ENCODE peak calls at places on chromosomes 6 and 20, in six cellular contexts. One of them, this sample, is unnamed.

GRCh38 chr6:26205161-26205624 is 118.0 kb downstream of the HFE start:
- DNase-seq in uterus: peak; percentile 76
- DNase-seq in WTC11: peak; percentile 65
- DNase-seq in fibroblast of pulmonary artery: peak; percentile 95
- DNase-seq in tibial artery: peak; percentile 88
- DNase-seq in testis: peak; percentile 85
- DNase-seq in this sample: peak; percentile 83

GRCh38 chr6:5132741-5133140 is 47.6 kb downstream of the PPP1R3G start:
- DNase-seq in uterus: peak; percentile 71
- DNase-seq in WTC11: peak; percentile 48
- DNase-seq in fibroblast of pulmonary artery: peak; percentile 99
- DNase-seq in tibial artery: peak; percentile 71
- DNase-seq in testis: peak; percentile 81
- DNase-seq in this sample: no peak

GRCh38 chr6:15444881-15445280 is 199.0 kb downstream of the JARID2 start:
- DNase-seq in uterus: no peak
- DNase-seq in WTC11: no peak
- DNase-seq in fibroblast of pulmonary artery: no peak
- DNase-seq in tibial artery: no peak
- DNase-seq in testis: peak; percentile 39
- DNase-seq in this sample: no peak

GRCh38 chr6:105587349-105588115 is 184.7 kb upstream of the PREP start:
- DNase-seq in uterus: no peak
- DNase-seq in WTC11: no peak
- DNase-seq in fibroblast of pulmonary artery: no peak
- DNase-seq in tibial artery: no peak
- DNase-seq in testis: no peak
- DNase-seq in this sample: peak; percentile 91

GRCh38 chr6:104638841-104639290 is 220.9 kb downstream of the HACE1 start:
- DNase-seq in uterus: no peak
- DNase-seq in WTC11: no peak
- DNase-seq in fibroblast of pulmonary artery: peak; percentile 97
- DNase-seq in tibial artery: no peak
- DNase-seq in testis: no peak
- DNase-seq in this sample: no peak

GRCh38 chr20:35768731-35769664 is 2.8 kb upstream of the PHF20 start:
- DNase-seq in uterus: peak; percentile 98
- DNase-seq in WTC11: peak; percentile 74
- DNase-seq in fibroblast of pulmonary artery: peak; percentile 99
- DNase-seq in tibial artery: peak; percentile 98
- DNase-seq in testis: peak; percentile 92
- DNase-seq in this sample: peak; percentile 98

GRCh38 chr20:33947709-33948295 is 45.9 kb upstream of the RALY start:
- DNase-seq in uterus: no peak
- DNase-seq in WTC11: peak; percentile 76
- DNase-seq in fibroblast of pulmonary artery: peak; percentile 49
- DNase-seq in tibial artery: no peak
- DNase-seq in testis: peak; percentile 74
- DNase-seq in this sample: peak; percentile 51

GRCh38 chr20:37404461-37404881 is 58.5 kb downstream of the SRC start:
- DNase-seq in uterus: no peak
- DNase-seq in WTC11: no peak
- DNase-seq in fibroblast of pulmonary artery: no peak
- DNase-seq in tibial artery: no peak
- DNase-seq in testis: no peak
- DNase-seq in this sample: no peak

GRCh38 chr20:19958243-19958642 is 58.9 kb upstream of the NAA20 start:
- DNase-seq in uterus: no peak
- DNase-seq in WTC11: no peak
- DNase-seq in fibroblast of pulmonary artery: no peak
- DNase-seq in tibial artery: no peak
- DNase-seq in testis: no peak
- DNase-seq in this sample: no peak

GRCh38 chr6:48782230-48782629 is 671.2 kb upstream of the PTCHD4 start:
- DNase-seq in uterus: no peak
- DNase-seq in WTC11: no peak
- DNase-seq in fibroblast of pulmonary artery: no peak
- DNase-seq in tibial artery: no peak
- DNase-seq in testis: no peak
- DNase-seq in this sample: no peak

GRCh38 chr6:166462461-166463135 is 79.9 kb upstream of the MPC1 start:
- DNase-seq in uterus: no peak
- DNase-seq in WTC11: no peak
- DNase-seq in fibroblast of pulmonary artery: no peak
- DNase-seq in tibial artery: no peak
- DNase-seq in testis: no peak
- DNase-seq in this sample: no peak

GRCh38 chr6:142478117-142478516 is 176.3 kb downstream of the ADGRG6 start:
- DNase-seq in uterus: no peak
- DNase-seq in WTC11: no peak
- DNase-seq in fibroblast of pulmonary artery: peak; percentile 33
- DNase-seq in tibial artery: no peak
- DNase-seq in testis: no peak
- DNase-seq in this sample: peak; percentile 60

GRCh38 chr6:62286470-62286843 is 432 bp upstream of the KHDRBS2 start:
- DNase-seq in uterus: no peak
- DNase-seq in WTC11: peak; percentile 9
- DNase-seq in fibroblast of pulmonary artery: no peak
- DNase-seq in tibial artery: no peak
- DNase-seq in testis: no peak
- DNase-seq in this sample: no peak

GRCh38 chr6:80203283-80203682 is 96.8 kb downstream of the BCKDHB start:
- DNase-seq in uterus: no peak
- DNase-seq in WTC11: no peak
- DNase-seq in fibroblast of pulmonary artery: no peak
- DNase-seq in tibial artery: no peak
- DNase-seq in testis: no peak
- DNase-seq in this sample: no peak

GRCh38 chr20:278607-279571 is 11.7 kb downstream of the C20orf96 start:
- DNase-seq in uterus: peak; percentile 68
- DNase-seq in WTC11: peak; percentile 75
- DNase-seq in fibroblast of pulmonary artery: peak; percentile 54
- DNase-seq in tibial artery: peak; percentile 66
- DNase-seq in testis: peak; percentile 26
- DNase-seq in this sample: no peak

GRCh38 chr6:166514196-166514595 is 72.3 kb downstream of the RAMACL start:
- DNase-seq in uterus: no peak
- DNase-seq in WTC11: no peak
- DNase-seq in fibroblast of pulmonary artery: no peak
- DNase-seq in tibial artery: peak; percentile 59
- DNase-seq in testis: no peak
- DNase-seq in this sample: no peak

GRCh38 chr6:53107091-53107490 is 41.5 kb downstream of the GCM1 start:
- DNase-seq in uterus: no peak
- DNase-seq in WTC11: no peak
- DNase-seq in fibroblast of pulmonary artery: peak; percentile 8
- DNase-seq in tibial artery: no peak
- DNase-seq in testis: no peak
- DNase-seq in this sample: peak; percentile 80

GRCh38 chr6:108118359-108118724 is 43.8 kb upstream of the OSTM1 start:
- DNase-seq in uterus: no peak
- DNase-seq in WTC11: no peak
- DNase-seq in fibroblast of pulmonary artery: no peak
- DNase-seq in tibial artery: no peak
- DNase-seq in testis: no peak
- DNase-seq in this sample: no peak

GRCh38 chr6:5338177-5338960 is 77.1 kb downstream of the FARS2 start:
- DNase-seq in uterus: no peak
- DNase-seq in WTC11: no peak
- DNase-seq in fibroblast of pulmonary artery: no peak
- DNase-seq in tibial artery: no peak
- DNase-seq in testis: no peak
- DNase-seq in this sample: no peak

GRCh38 chr6:89566930-89567634 is 71.5 kb downstream of the LYRM2 start:
- DNase-seq in uterus: no peak
- DNase-seq in WTC11: no peak
- DNase-seq in fibroblast of pulmonary artery: no peak
- DNase-seq in tibial artery: no peak
- DNase-seq in testis: no peak
- DNase-seq in this sample: no peak

GRCh38 chr6:26553739-26554668 is 15.8 kb downstream of the HMGN4 start:
- DNase-seq in uterus: peak; percentile 82
- DNase-seq in WTC11: peak; percentile 83
- DNase-seq in fibroblast of pulmonary artery: peak; percentile 96
- DNase-seq in tibial artery: peak; percentile 89
- DNase-seq in testis: peak; percentile 79
- DNase-seq in this sample: peak; percentile 97

GRCh38 chr6:84263557-84263956 is 36.1 kb upstream of the CEP162 start:
- DNase-seq in uterus: no peak
- DNase-seq in WTC11: no peak
- DNase-seq in fibroblast of pulmonary artery: no peak
- DNase-seq in tibial artery: no peak
- DNase-seq in testis: no peak
- DNase-seq in this sample: no peak

GRCh38 chr20:62117658-62118057 is 4.6 kb upstream of the LSM14B start:
- DNase-seq in uterus: no peak
- DNase-seq in WTC11: no peak
- DNase-seq in fibroblast of pulmonary artery: no peak
- DNase-seq in tibial artery: no peak
- DNase-seq in testis: peak; percentile 43
- DNase-seq in this sample: no peak

GRCh38 chr6:15293674-15294073 is 47.8 kb downstream of the JARID2 start:
- DNase-seq in uterus: no peak
- DNase-seq in WTC11: no peak
- DNase-seq in fibroblast of pulmonary artery: no peak
- DNase-seq in tibial artery: no peak
- DNase-seq in testis: no peak
- DNase-seq in this sample: no peak

GRCh38 chr6:119030759-119031158 is 47.7 kb downstream of the FAM184A start:
- DNase-seq in uterus: no peak
- DNase-seq in WTC11: no peak
- DNase-seq in fibroblast of pulmonary artery: no peak
- DNase-seq in tibial artery: no peak
- DNase-seq in testis: no peak
- DNase-seq in this sample: no peak

GRCh38 chr6:113857565-113858066 is 471 bp downstream of the MARCKS start:
- DNase-seq in uterus: peak; percentile 30
- DNase-seq in WTC11: peak; percentile 14
- DNase-seq in fibroblast of pulmonary artery: no peak
- DNase-seq in tibial artery: peak; percentile 67
- DNase-seq in testis: peak; percentile 33
- DNase-seq in this sample: no peak

GRCh38 chr20:42024653-42025052 is 406.5 kb upstream of the CHD6 start:
- DNase-seq in uterus: no peak
- DNase-seq in WTC11: peak; percentile 69
- DNase-seq in fibroblast of pulmonary artery: no peak
- DNase-seq in tibial artery: no peak
- DNase-seq in testis: peak; percentile 35
- DNase-seq in this sample: no peak

GRCh38 chr6:32970413-32971244 is 2.2 kb downstream of the BRD2 start:
- DNase-seq in uterus: peak; percentile 92
- DNase-seq in WTC11: peak; percentile 78
- DNase-seq in fibroblast of pulmonary artery: peak; percentile 93
- DNase-seq in tibial artery: peak; percentile 96
- DNase-seq in testis: peak; percentile 90
- DNase-seq in this sample: peak; percentile 78

GRCh38 chr6:15320683-15321082 is 74.8 kb downstream of the JARID2 start:
- DNase-seq in uterus: no peak
- DNase-seq in WTC11: no peak
- DNase-seq in fibroblast of pulmonary artery: peak; percentile 53
- DNase-seq in tibial artery: no peak
- DNase-seq in testis: no peak
- DNase-seq in this sample: peak; percentile 61

GRCh38 chr6:74408844-74409243 is 712.8 kb downstream of the CD109 start:
- DNase-seq in uterus: no peak
- DNase-seq in WTC11: no peak
- DNase-seq in fibroblast of pulmonary artery: peak; percentile 4
- DNase-seq in tibial artery: no peak
- DNase-seq in testis: no peak
- DNase-seq in this sample: no peak

GRCh38 chr6:74415056-74415455 is 719.1 kb downstream of the CD109 start:
- DNase-seq in uterus: no peak
- DNase-seq in WTC11: no peak
- DNase-seq in fibroblast of pulmonary artery: peak; percentile 31
- DNase-seq in tibial artery: no peak
- DNase-seq in testis: no peak
- DNase-seq in this sample: no peak

GRCh38 chr6:74410630-74411029 is 714.6 kb downstream of the CD109 start:
- DNase-seq in uterus: no peak
- DNase-seq in WTC11: no peak
- DNase-seq in fibroblast of pulmonary artery: no peak
- DNase-seq in tibial artery: no peak
- DNase-seq in testis: no peak
- DNase-seq in this sample: peak; percentile 29

GRCh38 chr6:74404366-74404765 is 708.4 kb downstream of the CD109 start:
- DNase-seq in uterus: no peak
- DNase-seq in WTC11: no peak
- DNase-seq in fibroblast of pulmonary artery: peak; percentile 38
- DNase-seq in tibial artery: no peak
- DNase-seq in testis: no peak
- DNase-seq in this sample: no peak

GRCh38 chr6:74409447-74409846 is 713.4 kb downstream of the CD109 start:
- DNase-seq in uterus: no peak
- DNase-seq in WTC11: no peak
- DNase-seq in fibroblast of pulmonary artery: peak; percentile 86
- DNase-seq in tibial artery: no peak
- DNase-seq in testis: no peak
- DNase-seq in this sample: peak; percentile 73
- TF ChIP-seq CTCF in uterus: peak; percentile 40
- TF ChIP-seq CTCF in WTC11: no peak
- TF ChIP-seq CTCF in fibroblast of pulmonary artery: peak; percentile 60
- TF ChIP-seq CTCF in tibial artery: peak; percentile 77
- TF ChIP-seq CTCF in testis: no peak
- TF ChIP-seq CTCF in this sample: peak; percentile 79

GRCh38 chr6:3239110-3239830 is 11.8 kb upstream of the TUBB2B start:
- DNase-seq in uterus: no peak
- DNase-seq in WTC11: peak; percentile 49
- DNase-seq in fibroblast of pulmonary artery: no peak
- DNase-seq in tibial artery: no peak
- DNase-seq in testis: no peak
- DNase-seq in this sample: no peak
- TF ChIP-seq CTCF in uterus: no peak
- TF ChIP-seq CTCF in WTC11: no peak
- TF ChIP-seq CTCF in fibroblast of pulmonary artery: peak; percentile 20
- TF ChIP-seq CTCF in tibial artery: no peak
- TF ChIP-seq CTCF in testis: no peak
- TF ChIP-seq CTCF in this sample: peak; percentile 35

GRCh38 chr6:139881728-139882211 is 507.3 kb upstream of the CITED2 start:
- DNase-seq in uterus: no peak
- DNase-seq in WTC11: peak; percentile 22
- DNase-seq in fibroblast of pulmonary artery: peak; percentile 61
- DNase-seq in tibial artery: no peak
- DNase-seq in testis: peak; percentile 32
- DNase-seq in this sample: peak; percentile 33
- TF ChIP-seq CTCF in uterus: peak; percentile 22
- TF ChIP-seq CTCF in WTC11: peak; percentile 36
- TF ChIP-seq CTCF in fibroblast of pulmonary artery: peak; percentile 54
- TF ChIP-seq CTCF in tibial artery: peak; percentile 45
- TF ChIP-seq CTCF in testis: peak; percentile 57
- TF ChIP-seq CTCF in this sample: peak; percentile 84

DNA sequence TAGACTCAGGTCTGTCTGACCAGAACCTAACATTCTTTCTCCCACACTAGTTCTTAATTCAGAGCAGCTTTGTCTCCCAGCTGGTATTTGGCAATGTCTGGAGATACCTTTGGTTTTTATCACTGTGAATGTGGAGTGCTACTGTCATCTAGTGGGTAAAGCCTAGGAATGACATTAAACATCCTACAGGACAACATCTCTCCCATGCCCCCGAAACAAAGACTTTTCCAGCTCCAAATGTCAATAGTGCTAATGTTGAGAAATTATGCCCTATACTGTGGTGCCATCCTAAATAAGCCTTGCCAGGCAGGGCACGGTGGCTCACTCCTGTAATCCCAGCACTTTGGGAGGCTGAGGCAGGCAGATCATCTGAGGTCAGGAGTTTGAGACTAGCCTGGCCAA is 4.2 kb upstream of the TTPAL start:
- DNase-seq in uterus: no peak
- DNase-seq in WTC11: no peak
- DNase-seq in fibroblast of pulmonary artery: peak; percentile 71
- DNase-seq in tibial artery: no peak
- DNase-seq in testis: no peak
- DNase-seq in this sample: peak; percentile 54
- TF ChIP-seq CTCF in uterus: peak; percentile 15
- TF ChIP-seq CTCF in WTC11: no peak
- TF ChIP-seq CTCF in fibroblast of pulmonary artery: peak; percentile 58
- TF ChIP-seq CTCF in tibial artery: peak; percentile 17
- TF ChIP-seq CTCF in testis: peak; percentile 33
- TF ChIP-seq CTCF in this sample: peak; percentile 69